ENCODE peak calls at places on chromosomes 16 and 17, in six cellular contexts. M is natural killer cell, P is neural progenitor cell, C is GM13977, H is Caco-2, T is suprapubic skin. J is an unnamed sample.
A peak's percentile ranks its signal among the peaks of the same experiment; 100 is the strongest.

GRCh38 chr16:9135797-9136196 is 44.4 kb downstream of the HAPSTR1 start:
- DNase-seq in M (no peak), P (no peak), C (no peak), H (no peak), T (peak; percentile 16), J (peak; percentile 24)

GRCh38 chr17:82065193-82065637 is 389 bp downstream of the DUS1L start:
- DNase-seq in M (no peak), P (no peak), C (no peak), H (no peak), T (no peak), J (peak; percentile 43)

GRCh38 chr17:29216856-29217255 is 29.8 kb upstream of the CRYBA1 start:
- DNase-seq in M (no peak), P (no peak), C (no peak), H (no peak), T (no peak), J (no peak)

GRCh38 chr16:69107311-69107962 is 2.0 kb downstream of the HAS3 start:
- DNase-seq in M (no peak), P (peak; percentile 67), C (peak; percentile 50), H (no peak), T (peak; percentile 61), J (no peak)

GRCh38 chr17:41792835-41793748 is 6.6 kb upstream of the JUP start:
- DNase-seq in M (no peak), P (peak; percentile 31), C (no peak), H (peak; percentile 94), T (peak; percentile 76), J (peak; percentile 23)

GRCh38 chr17:34781571-34782108 is 179.6 kb downstream of the CCT6B start:
- DNase-seq in M (no peak), P (peak; percentile 68), C (no peak), H (no peak), T (no peak), J (no peak)

GRCh38 chr16:28837672-28838557 is 8.2 kb downstream of the TUFM start:
- DNase-seq in M (no peak), P (no peak), C (no peak), H (no peak), T (no peak), J (no peak)

GRCh38 chr16:84647830-84648594 is at the start of gene KLHL36:
- DNase-seq in M (peak; percentile 81), P (peak; percentile 52), C (peak; percentile 98), H (peak; percentile 78), T (peak; percentile 84), J (peak; percentile 67)

GRCh38 chr16:31531096-31531495 is 3.4 kb downstream of the AHSP start:
- DNase-seq in M (no peak), P (no peak), C (no peak), H (no peak), T (no peak), J (no peak)

GRCh38 chr16:10937068-10937859 is 5.0 kb downstream of the DEXI start:
- DNase-seq in M (no peak), P (no peak), C (no peak), H (no peak), T (no peak), J (no peak)
- TF ChIP-seq CTCF in M (no peak), P (no peak), C (no peak), H (no peak), T (no peak), J (no peak)

DNA sequence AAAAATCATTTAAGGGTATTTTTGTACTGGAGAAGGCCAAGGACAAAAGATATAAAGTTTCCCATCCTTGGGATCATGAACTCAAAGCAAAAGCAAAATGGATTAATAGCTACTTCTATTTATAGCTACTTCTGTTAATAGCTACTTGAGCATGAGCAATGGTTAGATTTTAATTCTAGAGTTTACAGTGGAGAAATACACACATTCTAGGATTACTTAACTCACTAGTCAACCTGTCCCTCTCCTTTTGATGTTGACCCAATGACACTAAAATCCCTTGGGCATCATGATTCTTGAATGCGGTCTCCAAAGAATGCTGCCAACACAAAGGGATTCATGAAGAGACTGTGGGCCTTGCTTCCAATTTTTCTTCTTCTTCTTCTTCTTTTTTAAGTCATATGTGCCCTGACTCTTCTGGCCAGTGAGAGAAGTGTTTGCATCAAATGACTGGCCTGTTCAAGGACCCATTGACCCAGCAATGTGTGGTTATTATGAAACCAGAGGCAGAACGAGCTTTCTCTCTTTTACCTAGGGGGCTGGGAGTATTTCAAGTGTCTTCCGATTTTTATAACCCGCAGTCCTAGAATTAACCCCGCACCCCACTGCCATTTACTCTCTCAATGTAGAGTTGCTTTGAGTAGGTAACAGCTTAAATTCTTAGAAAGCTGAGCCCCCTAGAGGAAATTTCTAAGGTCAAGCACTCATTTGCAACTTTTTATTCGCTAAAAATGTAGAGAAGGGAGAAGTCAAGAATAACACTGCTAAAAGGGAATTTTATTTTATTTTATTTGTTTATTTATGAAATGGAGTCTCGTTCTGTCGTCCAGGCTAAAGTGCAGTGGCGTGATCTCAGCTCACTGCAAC is 34.6 kb downstream of the OTOA start:
- DNase-seq in M (no peak), P (no peak), C (no peak), H (no peak), T (no peak), J (no peak)
- TF ChIP-seq CTCF in M (no peak), P (peak; percentile 17), C (no peak), H (no peak), T (no peak), J (no peak)

GRCh38 chr17:4366312-4367063 is at the start of gene UBE2G1:
- DNase-seq in M (peak; percentile 98), P (peak; percentile 99), C (peak; percentile 98), H (peak; percentile 95), T (peak; percentile 98), J (peak; percentile 98)
- TF ChIP-seq CTCF in M (no peak), P (peak; percentile 43), C (peak; percentile 25), H (no peak), T (peak; percentile 8), J (peak; percentile 28)

GRCh38 chr17:27793168-27793905 is 7.0 kb downstream of the NOS2 start:
- DNase-seq in M (no peak), P (peak; percentile 80), C (peak; percentile 55), H (peak; percentile 90), T (no peak), J (no peak)

GRCh38 chr17:27798376-27798775 is 2.0 kb downstream of the NOS2 start:
- DNase-seq in M (no peak), P (no peak), C (no peak), H (no peak), T (no peak), J (no peak)

GRCh38 chr17:27800522-27800921 is at the start of gene NOS2:
- DNase-seq in M (no peak), P (no peak), C (no peak), H (peak; percentile 44), T (no peak), J (no peak)

GRCh38 chr17:27793906-27794380 is 6.4 kb downstream of the NOS2 start:
- DNase-seq in M (no peak), P (no peak), C (no peak), H (no peak), T (no peak), J (no peak)

DNA sequence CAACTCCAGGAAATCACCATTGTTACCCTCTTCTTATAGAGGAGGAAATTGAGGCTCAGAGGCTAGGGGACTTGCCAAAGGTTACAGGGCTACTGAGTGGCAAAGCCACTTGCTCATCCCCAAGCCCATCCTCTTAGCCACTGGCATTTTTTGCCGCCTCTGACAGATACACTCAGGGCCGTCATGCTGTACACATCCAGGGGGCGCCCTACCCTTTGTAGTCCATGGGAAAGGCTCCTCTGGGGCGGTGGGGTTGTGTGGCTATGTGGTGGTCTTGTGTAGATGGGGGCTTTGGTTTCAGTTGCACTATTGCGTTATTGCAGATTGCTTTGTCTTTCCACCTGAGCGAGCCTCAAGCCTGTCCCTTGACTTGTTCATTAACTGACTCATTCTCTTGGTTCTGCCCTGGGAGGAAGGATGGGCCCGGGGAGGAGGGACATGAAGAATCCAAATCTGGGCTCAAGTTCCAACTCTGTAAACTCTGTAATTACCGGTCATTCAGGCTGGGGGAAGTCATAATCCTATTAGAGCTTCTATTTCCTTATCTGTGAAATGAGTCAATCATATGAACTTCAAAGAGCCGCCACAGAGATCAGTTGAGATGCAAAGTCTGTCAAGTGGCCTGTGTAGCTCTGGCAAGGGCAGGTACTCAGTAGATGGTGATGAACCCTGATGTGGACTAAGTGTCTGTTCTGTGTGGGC is 2.8 kb downstream of the NOS2 start:
- DNase-seq in M (no peak), P (no peak), C (no peak), H (peak; percentile 92), T (no peak), J (peak; percentile 28)
- TF ChIP-seq CTCF in M (no peak), P (peak; percentile 33), C (no peak), H (peak; percentile 59), T (no peak), J (no peak)

GRCh38 chr16:2429771-2430663 is 770 bp downstream of the CCNF start:
- DNase-seq in M (no peak), P (peak; percentile 52), C (peak; percentile 62), H (peak; percentile 32), T (peak; percentile 56), J (no peak)
- TF ChIP-seq CTCF in M (no peak), P (peak; percentile 1), C (peak; percentile 63), H (no peak), T (no peak), J (peak; percentile 25)

GRCh38 chr16:1932050-1933028 is 10.7 kb downstream of the MSRB1 start:
- DNase-seq in M (no peak), P (peak; percentile 58), C (no peak), H (peak; percentile 42), T (no peak), J (no peak)
- TF ChIP-seq CTCF in M (no peak), P (peak; percentile 31), C (no peak), H (no peak), T (no peak), J (no peak)

GRCh38 chr17:72826602-72827001 is 265.9 kb downstream of the SLC39A11 start:
- DNase-seq in M (no peak), P (no peak), C (no peak), H (no peak), T (no peak), J (no peak)
- TF ChIP-seq CTCF in M (no peak), P (no peak), C (no peak), H (no peak), T (no peak), J (no peak)

GRCh38 chr17:73851921-73852320 is 207.7 kb upstream of the SDK2 start:
- DNase-seq in M (no peak), P (no peak), C (no peak), H (peak; percentile 40), T (no peak), J (no peak)
- TF ChIP-seq CTCF in M (no peak), P (no peak), C (no peak), H (no peak), T (no peak), J (no peak)

J was measured in activated CD8-positive, alpha-beta T cell treated with anti-CD3 and anti-CD28 coated beads for 36 hours.